ENCODE peak calls at places on chromosome 5, in four cellular contexts. T is astrocyte of the cerebellum, X is hepatocyte, D is neural progenitor cell. K is an unnamed sample.

GRCh38 chr5:179153341-179153901 is 93.2 kb downstream of the ZNF354C start:
- DNase-seq in T (no peak), X (no peak), D (no peak), K (no peak)

GRCh38 chr5:176789873-176790615 is 20.3 kb upstream of the UNC5A start:
- DNase-seq in T (no peak), X (no peak), D (no peak), K (no peak)

GRCh38 chr5:180704362-180704761 is 35.5 kb downstream of the OR2Y1 start:
- DNase-seq in T (no peak), X (no peak), D (no peak), K (no peak)

GRCh38 chr5:108769352-108769751 is 21.7 kb downstream of the FER start:
- DNase-seq in T (no peak), X (no peak), D (no peak), K (no peak)

GRCh38 chr5:112757468-112758208 is 20.0 kb downstream of the APC start:
- DNase-seq in T (peak; percentile 66), X (peak; percentile 68), D (peak; percentile 69), K (no peak)

GRCh38 chr5:172140120-172140519 is 47.9 kb downstream of the STK10 start:
- DNase-seq in T (no peak), X (no peak), D (no peak), K (no peak)

GRCh38 chr5:333945-334344 is 12.4 kb downstream of the AHRR start:
- DNase-seq in T (no peak), X (no peak), D (no peak), K (no peak)

GRCh38 chr5:175590471-175590881 is 67.4 kb upstream of the HRH2 start:
- DNase-seq in T (peak; percentile 22), X (peak; percentile 24), D (no peak), K (no peak)

GRCh38 chr5:179150011-179150410 is 89.8 kb downstream of the ZNF354C start:
- DNase-seq in T (no peak), X (no peak), D (no peak), K (no peak)

GRCh38 chr5:174724484-174725260 is at the start of gene MSX2:
- DNase-seq in T (peak; percentile 71), X (peak; percentile 96), D (peak; percentile 97), K (peak; percentile 91)

GRCh38 chr5:1004598-1005361 is 3.8 kb upstream of the NKD2 start:
- DNase-seq in T (no peak), X (peak; percentile 87), D (peak; percentile 80), K (peak; percentile 77)

GRCh38 chr5:123156577-123157296 is 67.7 kb downstream of the PRDM6 start:
- DNase-seq in T (peak; percentile 91), X (peak; percentile 45), D (no peak), K (no peak)

GRCh38 chr5:78813286-78813685 is 164.7 kb upstream of the LHFPL2 start:
- DNase-seq in T (no peak), X (no peak), D (no peak), K (no peak)

GRCh38 chr5:168611163-168611562 is 32.0 kb upstream of the PANK3 start:
- DNase-seq in T (no peak), X (no peak), D (no peak), K (no peak)

GRCh38 chr5:19047277-19047676 is 940.7 kb downstream of the CDH18 start:
- DNase-seq in T (no peak), X (no peak), D (peak; percentile 11), K (no peak)

GRCh38 chr5:174765540-174765939 is 41.2 kb downstream of the MSX2 start:
- DNase-seq in T (no peak), X (no peak), D (no peak), K (no peak)

GRCh38 chr5:107670927-107671741 is at the start of gene EFNA5:
- DNase-seq in T (no peak), X (peak; percentile 74), D (peak; percentile 65), K (peak; percentile 71)

GRCh38 chr5:55816342-55816741 is 34.8 kb upstream of the IL31RA start:
- DNase-seq in T (peak; percentile 84), X (peak; percentile 18), D (no peak), K (no peak)

GRCh38 chr5:133113331-133114061 is 61.7 kb downstream of the HSPA4 start:
- DNase-seq in T (peak; percentile 23), X (no peak), D (no peak), K (no peak)

GRCh38 chr5:9194509-9194908 is 351.4 kb downstream of the SEMA5A start:
- DNase-seq in T (peak; percentile 74), X (no peak), D (no peak), K (no peak)

GRCh38 chr5:144284931-144285330 is 114.3 kb downstream of the KCTD16 start:
- DNase-seq in T (no peak), X (no peak), D (no peak), K (no peak)

GRCh38 chr5:77292026-77292757 is 81.7 kb downstream of the PDE8B start:
- DNase-seq in T (peak; percentile 36), X (no peak), D (no peak), K (no peak)

GRCh38 chr5:136028782-136029742 is at the start of gene TGFBI:
- DNase-seq in T (no peak), X (peak; percentile 87), D (peak; percentile 88), K (peak; percentile 79)

GRCh38 chr5:137268646-137269045 is 230.5 kb downstream of the SPOCK1 start:
- DNase-seq in T (no peak), X (no peak), D (no peak), K (no peak)
- TF ChIP-seq CTCF in T (no peak), X (no peak), D (no peak), K (no peak)

DNA sequence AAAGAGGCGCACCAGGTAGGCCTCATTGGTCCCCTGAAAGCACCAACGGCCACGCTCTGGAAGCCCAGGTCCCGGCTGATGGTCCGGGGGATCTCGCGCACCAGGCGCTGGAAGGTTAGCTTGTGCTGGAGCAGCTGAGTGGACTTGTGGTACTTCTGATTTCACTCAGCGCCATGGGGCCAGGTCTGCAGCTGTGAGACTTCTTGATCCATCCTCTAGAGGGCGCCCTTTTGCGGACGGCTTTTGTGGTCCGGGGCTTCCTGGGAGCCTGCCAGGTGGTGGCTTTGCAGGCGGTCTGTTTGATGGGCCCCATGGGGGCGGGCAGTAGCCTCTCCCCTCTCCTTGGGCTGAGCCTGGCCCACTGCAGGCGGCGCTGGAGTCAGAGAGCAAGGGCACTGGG is 10.4 kb downstream of the TAF11L12 start:
- DNase-seq in T (no peak), X (no peak), D (no peak), K (no peak)
- TF ChIP-seq CTCF in T (no peak), X (no peak), D (peak; percentile 48), K (no peak)

DNA sequence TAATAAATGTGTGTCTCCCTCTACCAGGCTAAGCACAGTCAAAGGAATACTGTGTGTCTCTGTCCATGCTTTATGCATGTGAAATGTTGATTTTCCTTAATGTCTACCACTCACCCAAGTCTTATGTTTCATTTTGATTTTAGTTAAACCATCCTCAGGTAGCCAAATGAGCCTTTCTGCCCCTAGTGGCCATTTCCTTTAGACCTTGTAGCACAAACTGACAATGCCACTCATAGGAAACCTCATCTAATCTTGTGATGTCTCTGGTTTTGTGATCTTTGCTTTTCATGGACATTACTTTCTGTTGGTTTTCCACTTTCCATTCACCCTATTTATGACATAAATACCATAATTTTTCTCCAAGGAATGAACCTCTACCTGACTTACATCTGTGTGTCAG is 820.8 kb downstream of the MAT2B start:
- DNase-seq in T (no peak), X (no peak), D (no peak), K (no peak)
- TF ChIP-seq CTCF in T (no peak), X (no peak), D (peak; percentile 41), K (no peak)

DNA sequence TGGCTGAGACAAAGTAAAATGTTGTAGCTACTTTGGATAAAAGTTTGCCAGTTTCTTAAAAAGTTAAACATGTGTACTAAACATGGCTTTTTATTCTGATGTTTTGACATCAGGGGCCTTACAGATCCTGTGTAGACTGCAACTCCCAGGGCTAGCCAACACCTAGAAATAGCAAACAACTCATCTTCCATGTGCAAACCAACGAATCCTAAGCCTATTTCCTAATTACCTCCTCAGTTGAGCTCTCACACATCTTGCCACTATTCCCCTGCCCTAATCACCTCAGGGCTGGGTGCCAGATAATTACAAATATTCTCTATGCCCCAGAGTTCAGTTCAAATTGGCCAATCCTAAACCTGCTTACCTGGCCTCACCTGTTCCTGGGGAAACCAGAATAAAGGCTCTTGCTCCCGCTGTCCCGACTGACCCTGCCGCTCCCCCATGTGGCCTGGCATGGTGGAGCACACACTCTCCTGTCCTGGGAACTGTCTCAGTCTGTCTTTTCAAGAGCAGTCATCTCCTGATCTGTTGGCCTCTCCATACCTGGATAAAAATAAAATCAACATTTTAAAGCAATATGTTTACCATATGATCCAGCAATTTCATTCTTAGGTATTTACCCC is 37.1 kb upstream of the FAM169A start:
- DNase-seq in T (no peak), X (peak; percentile 78), D (peak; percentile 55), K (peak; percentile 42)
- TF ChIP-seq CTCF in T (peak; percentile 45), X (peak; percentile 63), D (peak; percentile 69), K (peak; percentile 47)

GRCh38 chr5:74231697-74232096 is 408.8 kb downstream of the ENC1 start:
- DNase-seq in T (no peak), X (no peak), D (no peak), K (no peak)

GRCh38 chr5:74237746-74238145 is 402.8 kb downstream of the ENC1 start:
- DNase-seq in T (no peak), X (no peak), D (no peak), K (no peak)

GRCh38 chr5:74232281-74232680 is 408.2 kb downstream of the ENC1 start:
- DNase-seq in T (peak; percentile 28), X (no peak), D (peak; percentile 35), K (no peak)

GRCh38 chr5:74233571-74233970 is 407.0 kb downstream of the ENC1 start:
- DNase-seq in T (no peak), X (no peak), D (no peak), K (no peak)

DNA sequence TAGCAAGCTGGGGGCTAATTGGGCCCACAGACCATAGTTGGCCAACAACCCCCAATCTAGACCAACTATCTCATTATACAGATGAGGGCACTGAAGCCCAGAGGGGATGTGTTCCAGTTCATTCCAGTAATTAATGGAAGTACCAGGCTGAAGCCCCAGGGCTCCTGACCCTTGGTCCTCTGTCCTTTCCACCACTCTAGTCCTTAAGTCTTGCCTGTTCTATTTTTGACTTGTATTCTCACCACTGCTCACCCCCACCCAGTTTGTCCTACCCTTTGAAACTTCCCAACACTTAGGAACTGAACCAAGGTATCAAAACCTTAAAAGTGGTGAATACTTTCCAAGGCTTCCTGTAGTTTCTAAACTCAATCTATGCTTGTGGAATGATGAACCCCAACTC is 407.4 kb downstream of the ENC1 start:
- DNase-seq in T (no peak), X (no peak), D (no peak), K (no peak)
- TF ChIP-seq CTCF in T (no peak), X (no peak), D (no peak), K (no peak)

GRCh38 chr5:157564149-157564711 is 11.3 kb downstream of the ADAM19 start:
- DNase-seq in T (no peak), X (no peak), D (no peak), K (no peak)
- TF ChIP-seq CTCF in T (no peak), X (no peak), D (no peak), K (no peak)

GRCh38 chr5:80399553-80400239 is 8.2 kb upstream of the ZFYVE16 start:
- DNase-seq in T (no peak), X (no peak), D (no peak), K (no peak)
- TF ChIP-seq CTCF in T (no peak), X (no peak), D (peak; percentile 13), K (no peak)

GRCh38 chr5:5699062-5699461 is 276.6 kb downstream of the ICE1 start:
- DNase-seq in T (no peak), X (no peak), D (peak; percentile 22), K (no peak)
- TF ChIP-seq CTCF in T (no peak), X (no peak), D (peak; percentile 36), K (no peak)

K was measured in nephron progenitor cell.